ENCODE peak calls at places on chromosomes 2 and 18, in eight cellular contexts. E is tibial artery, R is choroid plexus epithelial cell, Z is fibroblast of the aortic adventitia, W is ovary, C is neural progenitor cell, M is thyroid gland, Y is astrocyte of the spinal cord. F is an unnamed sample.

GRCh38 chr2:129695496-129695895 is 284.0 kb upstream of the RAB6C start:
- DNase-seq in C (no peak), M (no peak), Y (no peak), R (no peak), E (no peak), Z (no peak), W (no peak), F (no peak)

GRCh38 chr18:22167471-22168151 is 1.8 kb upstream of the GATA6 start:
- DNase-seq in Y (peak), M (no peak), C (peak), E (peak), Z (peak), W (peak), R (no peak), F (no peak)

GRCh38 chr2:18444806-18445205 is 115.6 kb downstream of the RDH14 start:
- DNase-seq in W (no peak), C (no peak), Z (peak), M (no peak), E (no peak), R (no peak), Y (peak), F (no peak)

GRCh38 chr18:48160622-48161021 is 230.2 kb upstream of the SMAD2 start:
- DNase-seq in R (no peak), Z (no peak), Y (no peak), W (no peak), C (no peak), M (no peak), E (no peak), F (no peak)

GRCh38 chr2:103789716-103790085 is 1027.9 kb downstream of the TMEM182 start:
- DNase-seq in R (no peak), E (no peak), C (no peak), Y (peak), M (no peak), W (no peak), Z (no peak), F (no peak)

GRCh38 chr18:9900699-9901098 is 13.1 kb upstream of the VAPA start:
- DNase-seq in C (no peak), E (no peak), Z (no peak), R (no peak), Y (no peak), M (no peak), W (no peak), F (no peak)

GRCh38 chr2:228728961-228729360 is 542.1 kb downstream of the PID1 start:
- DNase-seq in C (peak), M (no peak), E (no peak), W (no peak), R (peak), Y (peak), Z (peak), F (peak)

GRCh38 chr2:96085541-96086355 is 30.6 kb downstream of the ADRA2B start:
- DNase-seq in Y (no peak), E (no peak), C (no peak), R (no peak), W (peak), M (no peak), Z (no peak), F (no peak)

GRCh38 chr2:160794926-160795325 is 301.3 kb upstream of the RBMS1 start:
- DNase-seq in W (no peak), E (no peak), Y (no peak), R (peak), Z (peak), C (no peak), M (no peak), F (no peak)

GRCh38 chr2:190572251-190572650 is 37.7 kb upstream of the NEMP2 start:
- DNase-seq in C (no peak), R (no peak), W (no peak), M (no peak), Z (no peak), E (no peak), Y (no peak), F (peak)
- H3K4me3 ChIP-seq in C (no peak), R (no peak), W (no peak), M (no peak), Z (no peak), E (no peak), Y (no peak), F (no peak)

GRCh38 chr2:175251425-175252041 is 70.0 kb upstream of the ATP5MC3 start:
- DNase-seq in W (no peak), C (peak), E (no peak), Z (peak), M (no peak), R (peak), Y (peak), F (peak)
- TF ChIP-seq CTCF in W (no peak), C (peak), E (peak), Z (peak), M (no peak), R (peak), Y (peak), F (peak)

GRCh38 chr2:64645014-64645418 is 8.7 kb downstream of the SERTAD2 start:
- DNase-seq in Z (peak), W (peak), M (peak), E (peak), C (peak), R (peak), Y (peak), F (peak)

GRCh38 chr2:64646007-64646880 is 7.5 kb downstream of the SERTAD2 start:
- DNase-seq in C (peak), Z (peak), E (peak), W (peak), R (peak), M (peak), Y (peak), F (peak)

GRCh38 chr2:64644240-64645013 is 9.3 kb downstream of the SERTAD2 start:
- DNase-seq in E (peak), R (peak), Y (peak), Z (peak), W (peak), M (peak), C (peak), F (peak)

GRCh38 chr2:64641585-64641984 is 12.1 kb downstream of the SERTAD2 start:
- DNase-seq in C (no peak), Z (no peak), Y (no peak), E (no peak), M (peak), R (no peak), W (no peak), F (no peak)

DNA sequence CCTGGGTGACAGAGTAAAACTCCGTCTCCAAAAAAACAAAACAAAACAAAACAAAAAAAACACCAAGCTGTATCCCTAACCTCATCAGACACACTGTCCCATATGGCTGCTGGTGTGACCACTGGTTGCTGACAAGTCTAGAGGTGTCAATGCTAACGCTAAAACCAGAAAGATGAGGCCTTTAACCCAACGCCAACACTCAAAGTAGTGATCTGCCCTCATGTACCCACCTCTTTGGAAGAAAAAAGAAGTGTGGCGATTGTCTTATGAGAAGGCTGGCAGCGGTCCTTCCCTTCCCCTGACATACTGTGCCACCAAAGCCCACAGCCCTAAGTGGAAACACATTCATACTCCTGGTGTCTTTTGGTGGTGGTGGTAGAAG is 9.9 kb downstream of the SERTAD2 start:
- DNase-seq in W (no peak), E (no peak), Y (no peak), R (no peak), C (no peak), M (no peak), Z (no peak), F (no peak)
- H3K4me3 ChIP-seq in W (peak), E (peak), Y (no peak), R (no peak), C (peak), M (no peak), Z (peak), F (no peak)

GRCh38 chr2:232432598-232433184 is 23.3 kb upstream of the ALPI start:
- DNase-seq in E (no peak), C (peak), Y (no peak), R (no peak), W (no peak), Z (no peak), M (no peak), F (no peak)
- TF ChIP-seq CTCF in E (no peak), C (peak), Y (no peak), R (peak), W (no peak), Z (no peak), M (no peak), F (peak)

F was measured in bronchial epithelial cell.